ENCODE peak calls at places on chromosome X, in four cellular contexts. P is HEK293T; O is stimulated activated CD8-positive, alpha-beta memory T cell treated with anti-CD3 and anti-CD28 coated beads, Interleukin-4, amount 100 ng/mL, for 24 hours; D is neuronal stem cell. B is an unnamed sample.

GRCh38 chrX:479273-479981 is 92.7 kb upstream of the PPP2R3B start:
- DNase-seq in P (no peak), D (no peak), O (no peak), B (no peak)

GRCh38 chrX:54246866-54247265 is 63.8 kb upstream of the FAM120C start:
- DNase-seq in O (no peak), P (no peak), D (no peak), B (no peak)

GRCh38 chrX:51893931-51894696 is 691 bp downstream of the MAGED1 start:
- DNase-seq in P (peak; percentile 18), O (no peak), D (peak; percentile 23), B (no peak)

GRCh38 chrX:118632862-118633261 is 94.5 kb upstream of the IL13RA1 start:
- DNase-seq in D (no peak), P (no peak), O (no peak), B (no peak)

GRCh38 chrX:16946361-16946964 is at the start of gene REPS2:
- DNase-seq in P (peak; percentile 89), D (peak; percentile 56), O (peak; percentile 50), B (no peak)

GRCh38 chrX:51569561-51569960 is 49.2 kb downstream of the CENPVL3 start:
- DNase-seq in P (no peak), O (no peak), D (no peak), B (no peak)

GRCh38 chrX:63275127-63275526 is 76.0 kb downstream of the SPIN4 start:
- DNase-seq in D (no peak), O (peak; percentile 11), P (peak; percentile 44), B (no peak)

GRCh38 chrX:12770440-12770839 is 20.8 kb upstream of the PRPS2 start:
- DNase-seq in P (peak; percentile 17), O (no peak), D (no peak), B (no peak)

GRCh38 chrX:10612215-10612614 is 8.2 kb downstream of the MID1 start:
- DNase-seq in O (no peak), D (no peak), P (no peak), B (no peak)

GRCh38 chrX:21509912-21510311 is 135.7 kb downstream of the CNKSR2 start:
- DNase-seq in O (no peak), P (no peak), D (no peak), B (no peak)

GRCh38 chrX:2829066-2829430 is 318 bp downstream of the GYG2 start:
- DNase-seq in D (peak; percentile 52), P (no peak), O (no peak), B (no peak)

GRCh38 chrX:55919367-55920221 is 202.0 kb downstream of the RRAGB start:
- DNase-seq in D (no peak), O (no peak), P (no peak), B (no peak)

GRCh38 chrX:37420756-37421155 is 71.6 kb downstream of the PRRG1 start:
- DNase-seq in D (no peak), O (no peak), P (no peak), B (no peak)

GRCh38 chrX:389021-389441 is 2.3 kb upstream of the PPP2R3B start:
- DNase-seq in O (no peak), D (no peak), P (no peak), B (no peak)

GRCh38 chrX:2710041-2710471 is 19.0 kb downstream of the CD99 start:
- DNase-seq in D (no peak), P (no peak), O (no peak), B (no peak)

GRCh38 chrX:127306262-127306661 is 486.7 kb downstream of the PRR32 start:
- DNase-seq in D (no peak), P (no peak), O (no peak), B (no peak)

GRCh38 chrX:94058728-94059382 is 384.8 kb downstream of the FAM133A start:
- DNase-seq in P (peak; percentile 37), D (peak; percentile 1), O (no peak), B (no peak)

GRCh38 chrX:132219343-132219768 is at the start of gene RAP2C:
- DNase-seq in P (peak; percentile 82), D (peak; percentile 31), O (peak; percentile 34), B (peak; percentile 51)

GRCh38 chrX:21047034-21047455 is 327.2 kb upstream of the CNKSR2 start:
- DNase-seq in D (no peak), O (no peak), P (no peak), B (no peak)

GRCh38 chrX:41442824-41443560 is 4.2 kb upstream of the NYX start:
- DNase-seq in O (no peak), P (no peak), D (no peak), B (no peak)

GRCh38 chrX:110036162-110037033 is 33.5 kb downstream of the TMEM164 start:
- DNase-seq in D (no peak), O (no peak), P (no peak), B (no peak)

GRCh38 chrX:45758319-45758718 is 557.6 kb upstream of the DIPK2B start:
- DNase-seq in D (no peak), P (no peak), O (no peak), B (peak; percentile 26)

GRCh38 chrX:14864626-14865025 is 8.2 kb downstream of the FANCB start:
- DNase-seq in D (no peak), O (no peak), P (no peak), B (no peak)

GRCh38 chrX:24153796-24154189 is 4.3 kb downstream of the ZFX start:
- DNase-seq in P (no peak), O (no peak), D (no peak), B (no peak)